ENCODE peak calls at places on chromosomes 13 and 19, in six cellular contexts. One of them, this sample, is unnamed.

GRCh38 chr13:111572956-111573355 is 252.5 kb downstream of the TEX29 start:
- DNase-seq in stimulated activated naive CD4-positive, alpha-beta T cell treated with Interleukin-2 at 50 U/mL for 16 hours: no peak
- DNase-seq in ELR: no peak
- DNase-seq in naive thymus-derived CD8-positive, alpha-beta T cell: no peak
- DNase-seq in NCI-H1105 treated with DMSO at 0.1 percent for 48 hours: peak
- DNase-seq in caudate nucleus: no peak
- DNase-seq in this sample: no peak

GRCh38 chr13:39037410-39037879 is 444 bp downstream of the PROSER1 start:
- DNase-seq in stimulated activated naive CD4-positive, alpha-beta T cell treated with Interleukin-2 at 50 U/mL for 16 hours: no peak
- DNase-seq in ELR: peak
- DNase-seq in naive thymus-derived CD8-positive, alpha-beta T cell: no peak
- DNase-seq in NCI-H1105 treated with DMSO at 0.1 percent for 48 hours: peak
- DNase-seq in caudate nucleus: no peak
- DNase-seq in this sample: peak

GRCh38 chr19:8397746-8398721 is 7.9 kb downstream of the RAB11B start:
- DNase-seq in stimulated activated naive CD4-positive, alpha-beta T cell treated with Interleukin-2 at 50 U/mL for 16 hours: no peak
- DNase-seq in ELR: no peak
- DNase-seq in naive thymus-derived CD8-positive, alpha-beta T cell: no peak
- DNase-seq in NCI-H1105 treated with DMSO at 0.1 percent for 48 hours: no peak
- DNase-seq in caudate nucleus: no peak
- DNase-seq in this sample: peak

GRCh38 chr19:10848208-10848843 is at the start of gene C19orf38:
- DNase-seq in stimulated activated naive CD4-positive, alpha-beta T cell treated with Interleukin-2 at 50 U/mL for 16 hours: no peak
- DNase-seq in ELR: no peak
- DNase-seq in naive thymus-derived CD8-positive, alpha-beta T cell: no peak
- DNase-seq in NCI-H1105 treated with DMSO at 0.1 percent for 48 hours: no peak
- DNase-seq in caudate nucleus: no peak
- DNase-seq in this sample: no peak

GRCh38 chr19:7149956-7150705 is 80.6 kb downstream of the ZNF557 start:
- DNase-seq in stimulated activated naive CD4-positive, alpha-beta T cell treated with Interleukin-2 at 50 U/mL for 16 hours: no peak
- DNase-seq in ELR: no peak
- DNase-seq in naive thymus-derived CD8-positive, alpha-beta T cell: no peak
- DNase-seq in NCI-H1105 treated with DMSO at 0.1 percent for 48 hours: no peak
- DNase-seq in caudate nucleus: no peak
- DNase-seq in this sample: no peak

GRCh38 chr13:26037302-26037701 is 14.5 kb downstream of the SHISA2 start:
- DNase-seq in stimulated activated naive CD4-positive, alpha-beta T cell treated with Interleukin-2 at 50 U/mL for 16 hours: no peak
- DNase-seq in ELR: peak
- DNase-seq in naive thymus-derived CD8-positive, alpha-beta T cell: no peak
- DNase-seq in NCI-H1105 treated with DMSO at 0.1 percent for 48 hours: no peak
- DNase-seq in caudate nucleus: peak
- DNase-seq in this sample: peak

GRCh38 chr19:49361438-49362047 is 673 bp downstream of the TEAD2 start:
- DNase-seq in stimulated activated naive CD4-positive, alpha-beta T cell treated with Interleukin-2 at 50 U/mL for 16 hours: no peak
- DNase-seq in ELR: peak
- DNase-seq in naive thymus-derived CD8-positive, alpha-beta T cell: no peak
- DNase-seq in NCI-H1105 treated with DMSO at 0.1 percent for 48 hours: no peak
- DNase-seq in caudate nucleus: no peak
- DNase-seq in this sample: peak

GRCh38 chr13:87128006-87128405 is 543.2 kb upstream of the SLITRK5 start:
- DNase-seq in stimulated activated naive CD4-positive, alpha-beta T cell treated with Interleukin-2 at 50 U/mL for 16 hours: no peak
- DNase-seq in ELR: no peak
- DNase-seq in naive thymus-derived CD8-positive, alpha-beta T cell: no peak
- DNase-seq in NCI-H1105 treated with DMSO at 0.1 percent for 48 hours: peak
- DNase-seq in caudate nucleus: no peak
- DNase-seq in this sample: no peak

GRCh38 chr13:43229506-43229905 is 206.1 kb downstream of the DNAJC15 start:
- DNase-seq in stimulated activated naive CD4-positive, alpha-beta T cell treated with Interleukin-2 at 50 U/mL for 16 hours: no peak
- DNase-seq in ELR: peak
- DNase-seq in naive thymus-derived CD8-positive, alpha-beta T cell: no peak
- DNase-seq in NCI-H1105 treated with DMSO at 0.1 percent for 48 hours: no peak
- DNase-seq in caudate nucleus: no peak
- DNase-seq in this sample: peak

GRCh38 chr19:16205205-16206045 is 7.7 kb downstream of the AP1M1 start:
- DNase-seq in stimulated activated naive CD4-positive, alpha-beta T cell treated with Interleukin-2 at 50 U/mL for 16 hours: no peak
- DNase-seq in ELR: no peak
- DNase-seq in naive thymus-derived CD8-positive, alpha-beta T cell: no peak
- DNase-seq in NCI-H1105 treated with DMSO at 0.1 percent for 48 hours: no peak
- DNase-seq in caudate nucleus: no peak
- DNase-seq in this sample: no peak

GRCh38 chr13:113901642-113902041 is 37.8 kb upstream of the GAS6 start:
- DNase-seq in stimulated activated naive CD4-positive, alpha-beta T cell treated with Interleukin-2 at 50 U/mL for 16 hours: no peak
- DNase-seq in ELR: no peak
- DNase-seq in naive thymus-derived CD8-positive, alpha-beta T cell: no peak
- DNase-seq in NCI-H1105 treated with DMSO at 0.1 percent for 48 hours: no peak
- DNase-seq in caudate nucleus: no peak
- DNase-seq in this sample: no peak

GRCh38 chr13:20401958-20402856 is 123.5 kb downstream of the CRYL1 start:
- DNase-seq in stimulated activated naive CD4-positive, alpha-beta T cell treated with Interleukin-2 at 50 U/mL for 16 hours: no peak
- DNase-seq in ELR: peak
- DNase-seq in naive thymus-derived CD8-positive, alpha-beta T cell: no peak
- DNase-seq in NCI-H1105 treated with DMSO at 0.1 percent for 48 hours: no peak
- DNase-seq in caudate nucleus: no peak
- DNase-seq in this sample: peak

GRCh38 chr13:113919761-113920160 is 54.1 kb downstream of the C13orf46 start:
- DNase-seq in stimulated activated naive CD4-positive, alpha-beta T cell treated with Interleukin-2 at 50 U/mL for 16 hours: no peak
- DNase-seq in ELR: no peak
- DNase-seq in naive thymus-derived CD8-positive, alpha-beta T cell: no peak
- DNase-seq in NCI-H1105 treated with DMSO at 0.1 percent for 48 hours: no peak
- DNase-seq in caudate nucleus: no peak
- DNase-seq in this sample: no peak

GRCh38 chr19:1173160-1173844 is 766 bp downstream of the SBNO2 start:
- DNase-seq in stimulated activated naive CD4-positive, alpha-beta T cell treated with Interleukin-2 at 50 U/mL for 16 hours: no peak
- DNase-seq in ELR: peak
- DNase-seq in naive thymus-derived CD8-positive, alpha-beta T cell: no peak
- DNase-seq in NCI-H1105 treated with DMSO at 0.1 percent for 48 hours: no peak
- DNase-seq in caudate nucleus: no peak
- DNase-seq in this sample: no peak

GRCh38 chr19:46494115-46494935 is 1.3 kb downstream of the PNMA8B start:
- DNase-seq in stimulated activated naive CD4-positive, alpha-beta T cell treated with Interleukin-2 at 50 U/mL for 16 hours: no peak
- DNase-seq in ELR: no peak
- DNase-seq in naive thymus-derived CD8-positive, alpha-beta T cell: no peak
- DNase-seq in NCI-H1105 treated with DMSO at 0.1 percent for 48 hours: no peak
- DNase-seq in caudate nucleus: no peak
- DNase-seq in this sample: no peak

GRCh38 chr19:5156231-5156986 is 184.2 kb downstream of the PTPRS start:
- DNase-seq in stimulated activated naive CD4-positive, alpha-beta T cell treated with Interleukin-2 at 50 U/mL for 16 hours: no peak
- DNase-seq in ELR: no peak
- DNase-seq in naive thymus-derived CD8-positive, alpha-beta T cell: no peak
- DNase-seq in NCI-H1105 treated with DMSO at 0.1 percent for 48 hours: no peak
- DNase-seq in caudate nucleus: no peak
- DNase-seq in this sample: peak

This sample was measured in EH.